ENCODE peak calls at places on chromosomes 12 and 14, in seven cellular contexts. O is progenitor cell of endocrine pancreas; U is HCT116; C is CD4-positive, CD25-positive, alpha-beta regulatory T cell; I is choroid plexus epithelial cell; K is left colon; S is NCI-H1694. G is an unnamed sample.

GRCh38 chr12:50285253-50285652 is 1.9 kb upstream of the LIMA1 start:
- DNase-seq in O (no peak), U (no peak), C (no peak), I (no peak), K (no peak), S (no peak), G (no peak)

GRCh38 chr12:82329508-82329907 is 28.7 kb downstream of the CCDC59 start:
- DNase-seq in O (no peak), U (no peak), C (no peak), I (peak), K (no peak), S (no peak), G (no peak)

GRCh38 chr14:55066223-55066622 is 14.8 kb downstream of the MAPK1IP1L start:
- DNase-seq in O (no peak), U (no peak), C (no peak), I (no peak), K (no peak), S (no peak), G (no peak)

GRCh38 chr12:31324116-31324844 is 1.7 kb downstream of the SINHCAF start:
- DNase-seq in O (peak), U (peak), C (peak), I (peak), K (peak), S (peak), G (peak)

GRCh38 chr12:70664463-70664862 is 27.2 kb upstream of the PTPRB start:
- DNase-seq in O (no peak), U (no peak), C (no peak), I (peak), K (no peak), S (no peak), G (no peak)

GRCh38 chr12:2227360-2227759 is 174.6 kb downstream of the CACNA1C start:
- DNase-seq in O (no peak), U (no peak), C (no peak), I (no peak), K (no peak), S (no peak), G (no peak)

GRCh38 chr12:2172486-2173214 is 119.9 kb downstream of the CACNA1C start:
- DNase-seq in O (no peak), U (no peak), C (no peak), I (no peak), K (no peak), S (no peak), G (no peak)

GRCh38 chr14:80233489-80233888 is 22.2 kb upstream of the DIO2 start:
- DNase-seq in O (no peak), U (no peak), C (no peak), I (no peak), K (no peak), S (no peak), G (no peak)

GRCh38 chr12:93979189-93979588 is 169.2 kb upstream of the PLXNC1 start:
- DNase-seq in O (no peak), U (peak), C (no peak), I (peak), K (no peak), S (no peak), G (peak)